ENCODE peak calls at places on chromosome 21, in eight cellular contexts. O is adrenal gland; U is posterior vena cava; L is caudate nucleus; E is effector memory CD4-positive, alpha-beta T cell; P is activated T-helper 2 cell treated with anti-CD3 and anti-CD28 coated beads, Interferon-gamma antibody, Interleukin-2, Interleukin-4, amounts not matched to agents 10 μg/mL and 5 μg/mL and 100 μg/mL, durations not matched to agents 14 hours and 24 hours and 36 hours; X is CD8-positive, alpha-beta memory T cell; Q is ELF-1. N is an unnamed sample.

GRCh38 chr21:42524341-42525227 is 10.9 kb downstream of the SLC37A1 start:
- DNase-seq in O (no peak), U (no peak), L (peak; percentile 89), E (no peak), P (no peak), X (peak; percentile 58), Q (peak; percentile 62), N (peak; percentile 49)

GRCh38 chr21:31938330-31939301 is 65.8 kb downstream of the HUNK start:
- DNase-seq in O (peak; percentile 32), U (no peak), L (no peak), E (no peak), P (no peak), X (no peak), Q (no peak), N (no peak)

GRCh38 chr21:27681038-27681437 is 714.1 kb upstream of the ADAMTS5 start:
- DNase-seq in O (no peak), U (no peak), L (no peak), E (no peak), P (no peak), X (no peak), Q (no peak), N (no peak)

GRCh38 chr21:29904359-29905282 is 35.2 kb downstream of the GRIK1 start:
- DNase-seq in O (no peak), U (no peak), L (no peak), E (no peak), P (no peak), X (no peak), Q (no peak), N (no peak)

GRCh38 chr21:36966066-36966845 is at the start of gene HLCS:
- DNase-seq in O (peak; percentile 69), U (peak; percentile 85), L (peak; percentile 70), E (peak; percentile 61), P (peak; percentile 66), X (peak; percentile 68), Q (peak; percentile 70), N (peak; percentile 86)

GRCh38 chr21:42837421-42838211 is 41.7 kb downstream of the WDR4 start:
- DNase-seq in O (no peak), U (peak; percentile 72), L (no peak), E (no peak), P (peak; percentile 7), X (no peak), Q (no peak), N (no peak)

GRCh38 chr21:39441502-39442475 is 3.8 kb downstream of the LCA5L start:
- DNase-seq in O (peak; percentile 74), U (no peak), L (no peak), E (no peak), P (no peak), X (no peak), Q (no peak), N (peak; percentile 30)

GRCh38 chr21:17370263-17370662 is 142.6 kb upstream of the CXADR start:
- DNase-seq in O (no peak), U (no peak), L (no peak), E (no peak), P (no peak), X (no peak), Q (no peak), N (peak; percentile 18)

GRCh38 chr21:24259241-24259640 is 1348.0 kb downstream of the MRPL39 start:
- DNase-seq in O (no peak), U (no peak), L (no peak), E (no peak), P (no peak), X (no peak), Q (no peak), N (no peak)

GRCh38 chr21:41491412-41491811 is 16.5 kb downstream of the TMPRSS2 start:
- DNase-seq in O (no peak), U (no peak), L (no peak), E (no peak), P (no peak), X (no peak), Q (no peak), N (no peak)

GRCh38 chr21:32538147-32538792 is 47.1 kb downstream of the TCP10L start:
- DNase-seq in O (no peak), U (no peak), L (no peak), E (no peak), P (no peak), X (peak; percentile 14), Q (no peak), N (no peak)

GRCh38 chr21:28554660-28555475 is 437.8 kb downstream of the LTN1 start:
- DNase-seq in O (no peak), U (no peak), L (no peak), E (no peak), P (no peak), X (no peak), Q (peak; percentile 72), N (no peak)

GRCh38 chr21:43287974-43288755 is 119.4 kb downstream of the CRYAA start:
- DNase-seq in O (no peak), U (no peak), L (no peak), E (no peak), P (no peak), X (no peak), Q (no peak), N (peak; percentile 57)

GRCh38 chr21:29443398-29444010 is 144.8 kb downstream of the BACH1 start:
- DNase-seq in O (no peak), U (no peak), L (no peak), E (no peak), P (no peak), X (no peak), Q (no peak), N (no peak)

GRCh38 chr21:37531402-37532042 is 164.9 kb downstream of the DYRK1A start:
- DNase-seq in O (no peak), U (no peak), L (peak; percentile 8), E (no peak), P (no peak), X (no peak), Q (peak; percentile 51), N (no peak)

GRCh38 chr21:42021751-42022430 is 11.7 kb upstream of the ZBTB21 start:
- DNase-seq in O (no peak), U (no peak), L (no peak), E (no peak), P (no peak), X (no peak), Q (peak; percentile 82), N (no peak)

GRCh38 chr21:45844181-45844580 is 137.4 kb upstream of the COL6A1 start:
- DNase-seq in O (no peak), U (peak; percentile 63), L (no peak), E (no peak), P (no peak), X (no peak), Q (no peak), N (no peak)

GRCh38 chr21:43936186-43936967 is 71.4 kb downstream of the AGPAT3 start:
- DNase-seq in O (peak; percentile 35), U (no peak), L (peak; percentile 47), E (no peak), P (no peak), X (no peak), Q (no peak), N (no peak)

GRCh38 chr21:20999567-21000169 is 1.5 kb downstream of the NCAM2 start:
- DNase-seq in O (peak; percentile 56), U (no peak), L (no peak), E (no peak), P (no peak), X (no peak), Q (peak; percentile 27), N (peak; percentile 69)

GRCh38 chr21:45975017-45975595 is 6.5 kb upstream of the COL6A1 start:
- DNase-seq in O (no peak), U (peak; percentile 85), L (no peak), E (no peak), P (no peak), X (no peak), Q (peak; percentile 64), N (no peak)

GRCh38 chr21:27831821-27832569 is 865.1 kb upstream of the ADAMTS5 start:
- DNase-seq in O (no peak), U (no peak), L (no peak), E (no peak), P (no peak), X (no peak), Q (no peak), N (no peak)

GRCh38 chr21:43330306-43330881 is 96.5 kb downstream of the SIK1 start:
- DNase-seq in O (no peak), U (no peak), L (no peak), E (no peak), P (no peak), X (no peak), Q (no peak), N (no peak)

GRCh38 chr21:22342855-22343254 is 1344.6 kb downstream of the NCAM2 start:
- DNase-seq in O (no peak), U (no peak), L (no peak), E (no peak), P (no peak), X (no peak), Q (no peak), N (peak; percentile 62)

GRCh38 chr21:30408782-30409494 is 13.1 kb downstream of the KRTAP13-1 start:
- DNase-seq in O (no peak), U (no peak), L (no peak), E (no peak), P (peak; percentile 11), X (no peak), Q (peak; percentile 52), N (peak; percentile 97)

N was measured in T47D.